ENCODE peak calls at places on chromosomes 12 and 14, in five cellular contexts. R, D, S, A and K are unnamed samples.

GRCh38 chr14:99427632-99428315 is 52.9 kb downstream of the SETD3 start:
- DNase-seq in S (no peak), R (no peak), A (peak), D (no peak), K (peak)

GRCh38 chr14:89198544-89199329 is 218.3 kb downstream of the FOXN3 start:
- DNase-seq in A (peak), D (no peak), S (no peak), R (no peak), K (no peak)

GRCh38 chr14:79712302-79712950 is 498.9 kb downstream of the DIO2 start:
- DNase-seq in D (no peak), A (no peak), R (no peak), S (no peak), K (no peak)

GRCh38 chr14:91273885-91274273 is 29.4 kb upstream of the GPR68 start:
- DNase-seq in A (no peak), S (no peak), R (no peak), D (no peak), K (no peak)

GRCh38 chr12:54773593-54773992 is 80.7 kb upstream of the MUCL1 start:
- DNase-seq in D (no peak), S (no peak), A (no peak), R (no peak), K (no peak)

GRCh38 chr14:92093320-92093719 is 13.1 kb downstream of the ATXN3 start:
- DNase-seq in D (no peak), S (no peak), R (no peak), A (no peak), K (peak)

GRCh38 chr14:49769171-49769570 is 1.2 kb downstream of the KLHDC2 start:
- DNase-seq in S (no peak), R (no peak), D (no peak), A (no peak), K (no peak)

GRCh38 chr12:99959549-99960170 is 25.1 kb downstream of the ANKS1B start:
- DNase-seq in D (no peak), R (no peak), A (no peak), S (no peak), K (no peak)

GRCh38 chr14:57749267-57749666 is 116.6 kb downstream of the SLC35F4 start:
- DNase-seq in S (no peak), A (peak), R (no peak), D (no peak), K (no peak)

GRCh38 chr14:103449762-103450161 is 64.5 kb downstream of the MARK3 start:
- DNase-seq in S (no peak), R (no peak), D (no peak), A (no peak), K (no peak)

GRCh38 chr14:95833429-95833828 is 43.2 kb upstream of the TUNAR start:
- DNase-seq in S (no peak), R (no peak), D (no peak), A (no peak), K (peak)

GRCh38 chr12:132623072-132623869 is 4.7 kb downstream of the P2RX2 start:
- DNase-seq in A (no peak), R (no peak), S (no peak), D (no peak), K (no peak)

GRCh38 chr14:89121961-89122675 is 294.9 kb downstream of the FOXN3 start:
- DNase-seq in A (no peak), R (no peak), S (no peak), D (no peak), K (peak)

GRCh38 chr14:73422515-73422914 is 35.8 kb downstream of the NUMB start:
- DNase-seq in R (no peak), S (no peak), A (peak), D (no peak), K (peak)

GRCh38 chr12:47366203-47366978 is 286.6 kb upstream of the AMIGO2 start:
- DNase-seq in D (no peak), R (no peak), S (no peak), A (no peak), K (no peak)

GRCh38 chr14:36515896-36516718 is 3.9 kb downstream of the NKX2-1 start:
- DNase-seq in A (no peak), S (no peak), R (peak), D (no peak), K (peak)

GRCh38 chr14:74660167-74660566 is 48.1 kb upstream of the LTBP2 start:
- DNase-seq in A (no peak), S (no peak), D (no peak), R (no peak), K (no peak)

GRCh38 chr14:36423430-36423829 is 96.6 kb downstream of the NKX2-1 start:
- DNase-seq in S (no peak), R (no peak), A (no peak), D (no peak), K (no peak)

GRCh38 chr12:116406529-116406928 is 129.0 kb upstream of the MED13L start:
- DNase-seq in R (no peak), D (peak), S (no peak), A (peak), K (peak)

GRCh38 chr12:113359939-113360748 is 1.8 kb downstream of the PLBD2 start:
- DNase-seq in A (no peak), R (no peak), D (no peak), S (no peak), K (peak)

GRCh38 chr14:22977684-22978486 is 4.5 kb downstream of the AJUBA start:
- DNase-seq in R (no peak), A (peak), D (no peak), S (no peak), K (peak)